ENCODE peak calls at places on chromosomes 16 and 17, in ten cellular contexts. One of them, this sample, is unnamed.
A peak's percentile ranks its signal among the peaks of the same experiment; 100 is the strongest.

GRCh38 chr16:85436207-85436606 is 176.9 kb upstream of the GSE1 start:
- DNase-seq in aorta: no peak
- DNase-seq in IMR-90: no peak
- DNase-seq in effector memory CD4-positive, alpha-beta T cell: no peak
- DNase-seq in GM23338: peak; percentile 42
- DNase-seq in uterus: no peak
- DNase-seq in RWPE1: no peak
- DNase-seq in stomach: no peak
- DNase-seq in esophagus squamous epithelium: no peak
- DNase-seq in neuronal stem cell: no peak
- DNase-seq in this sample: no peak

GRCh38 chr16:13909872-13910303 is 10.1 kb upstream of the ERCC4 start:
- DNase-seq in aorta: peak; percentile 87
- DNase-seq in IMR-90: peak; percentile 75
- DNase-seq in effector memory CD4-positive, alpha-beta T cell: no peak
- DNase-seq in GM23338: no peak
- DNase-seq in uterus: peak; percentile 34
- DNase-seq in RWPE1: no peak
- DNase-seq in stomach: peak; percentile 87
- DNase-seq in esophagus squamous epithelium: no peak
- DNase-seq in neuronal stem cell: no peak
- DNase-seq in this sample: peak; percentile 72

GRCh38 chr17:81927145-81927652 is 336 bp downstream of the MAFG start:
- DNase-seq in aorta: peak; percentile 53
- DNase-seq in IMR-90: no peak
- DNase-seq in effector memory CD4-positive, alpha-beta T cell: no peak
- DNase-seq in GM23338: no peak
- DNase-seq in uterus: peak; percentile 46
- DNase-seq in RWPE1: no peak
- DNase-seq in stomach: no peak
- DNase-seq in esophagus squamous epithelium: no peak
- DNase-seq in neuronal stem cell: no peak
- DNase-seq in this sample: no peak

GRCh38 chr17:30908717-30909420 is 2.8 kb upstream of the TEFM start:
- DNase-seq in aorta: no peak
- DNase-seq in IMR-90: no peak
- DNase-seq in effector memory CD4-positive, alpha-beta T cell: no peak
- DNase-seq in GM23338: no peak
- DNase-seq in uterus: no peak
- DNase-seq in RWPE1: no peak
- DNase-seq in stomach: no peak
- DNase-seq in esophagus squamous epithelium: no peak
- DNase-seq in neuronal stem cell: no peak
- DNase-seq in this sample: no peak

GRCh38 chr17:32302860-32303649 is 37.4 kb downstream of the RHBDL3 start:
- DNase-seq in aorta: no peak
- DNase-seq in IMR-90: no peak
- DNase-seq in effector memory CD4-positive, alpha-beta T cell: no peak
- DNase-seq in GM23338: peak; percentile 92
- DNase-seq in uterus: no peak
- DNase-seq in RWPE1: no peak
- DNase-seq in stomach: no peak
- DNase-seq in esophagus squamous epithelium: no peak
- DNase-seq in neuronal stem cell: no peak
- DNase-seq in this sample: no peak

GRCh38 chr16:86479419-86479818 is 30.9 kb upstream of the FOXF1 start:
- DNase-seq in aorta: no peak
- DNase-seq in IMR-90: peak; percentile 64
- DNase-seq in effector memory CD4-positive, alpha-beta T cell: no peak
- DNase-seq in GM23338: no peak
- DNase-seq in uterus: no peak
- DNase-seq in RWPE1: no peak
- DNase-seq in stomach: no peak
- DNase-seq in esophagus squamous epithelium: no peak
- DNase-seq in neuronal stem cell: no peak
- DNase-seq in this sample: no peak

GRCh38 chr17:76716834-76717205 is 6.1 kb upstream of the MXRA7 start:
- DNase-seq in aorta: no peak
- DNase-seq in IMR-90: peak; percentile 93
- DNase-seq in effector memory CD4-positive, alpha-beta T cell: no peak
- DNase-seq in GM23338: no peak
- DNase-seq in uterus: no peak
- DNase-seq in RWPE1: no peak
- DNase-seq in stomach: no peak
- DNase-seq in esophagus squamous epithelium: no peak
- DNase-seq in neuronal stem cell: no peak
- DNase-seq in this sample: no peak

GRCh38 chr17:16003841-16004240 is 4.2 kb downstream of the TTC19 start:
- DNase-seq in aorta: no peak
- DNase-seq in IMR-90: no peak
- DNase-seq in effector memory CD4-positive, alpha-beta T cell: no peak
- DNase-seq in GM23338: no peak
- DNase-seq in uterus: no peak
- DNase-seq in RWPE1: no peak
- DNase-seq in stomach: no peak
- DNase-seq in esophagus squamous epithelium: no peak
- DNase-seq in neuronal stem cell: no peak
- DNase-seq in this sample: no peak

GRCh38 chr16:88910284-88911147 is 44.1 kb upstream of the PABPN1L start:
- DNase-seq in aorta: no peak
- DNase-seq in IMR-90: no peak
- DNase-seq in effector memory CD4-positive, alpha-beta T cell: no peak
- DNase-seq in GM23338: no peak
- DNase-seq in uterus: no peak
- DNase-seq in RWPE1: no peak
- DNase-seq in stomach: no peak
- DNase-seq in esophagus squamous epithelium: no peak
- DNase-seq in neuronal stem cell: no peak
- DNase-seq in this sample: no peak

GRCh38 chr16:88913001-88913612 is 46.6 kb upstream of the PABPN1L start:
- DNase-seq in aorta: no peak
- DNase-seq in IMR-90: no peak
- DNase-seq in effector memory CD4-positive, alpha-beta T cell: no peak
- DNase-seq in GM23338: no peak
- DNase-seq in uterus: no peak
- DNase-seq in RWPE1: no peak
- DNase-seq in stomach: no peak
- DNase-seq in esophagus squamous epithelium: no peak
- DNase-seq in neuronal stem cell: no peak
- DNase-seq in this sample: no peak

GRCh38 chr16:88911148-88911945 is 44.9 kb upstream of the PABPN1L start:
- DNase-seq in aorta: no peak
- DNase-seq in IMR-90: peak; percentile 15
- DNase-seq in effector memory CD4-positive, alpha-beta T cell: no peak
- DNase-seq in GM23338: no peak
- DNase-seq in uterus: no peak
- DNase-seq in RWPE1: no peak
- DNase-seq in stomach: no peak
- DNase-seq in esophagus squamous epithelium: no peak
- DNase-seq in neuronal stem cell: no peak
- DNase-seq in this sample: no peak

GRCh38 chr16:88912556-88912955 is 46.1 kb upstream of the PABPN1L start:
- DNase-seq in aorta: no peak
- DNase-seq in IMR-90: no peak
- DNase-seq in effector memory CD4-positive, alpha-beta T cell: no peak
- DNase-seq in GM23338: no peak
- DNase-seq in uterus: no peak
- DNase-seq in RWPE1: no peak
- DNase-seq in stomach: no peak
- DNase-seq in esophagus squamous epithelium: no peak
- DNase-seq in neuronal stem cell: no peak
- DNase-seq in this sample: no peak

GRCh38 chr16:88911946-88912310 is 45.5 kb upstream of the PABPN1L start:
- DNase-seq in aorta: no peak
- DNase-seq in IMR-90: no peak
- DNase-seq in effector memory CD4-positive, alpha-beta T cell: no peak
- DNase-seq in GM23338: no peak
- DNase-seq in uterus: no peak
- DNase-seq in RWPE1: no peak
- DNase-seq in stomach: no peak
- DNase-seq in esophagus squamous epithelium: no peak
- DNase-seq in neuronal stem cell: no peak
- DNase-seq in this sample: no peak
- H3K27ac ChIP-seq in aorta: no peak overlapping the region
- H3K27ac ChIP-seq in IMR-90: no peak overlapping the region
- H3K27ac ChIP-seq in effector memory CD4-positive, alpha-beta T cell: no peak overlapping the region
- H3K27ac ChIP-seq in GM23338: no peak overlapping the region
- H3K27ac ChIP-seq in uterus: no peak overlapping the region
- H3K27ac ChIP-seq in RWPE1: no peak overlapping the region
- H3K27ac ChIP-seq in stomach: no peak overlapping the region
- H3K27ac ChIP-seq in esophagus squamous epithelium: no peak overlapping the region
- H3K27ac ChIP-seq in neuronal stem cell: no peak overlapping the region
- H3K27ac ChIP-seq in this sample: no peak overlapping the region

GRCh38 chr17:47320879-47321502 is 2.8 kb upstream of the EFCAB13 start:
- DNase-seq in aorta: no peak
- DNase-seq in IMR-90: no peak
- DNase-seq in effector memory CD4-positive, alpha-beta T cell: no peak
- DNase-seq in GM23338: no peak
- DNase-seq in uterus: no peak
- DNase-seq in RWPE1: no peak
- DNase-seq in stomach: no peak
- DNase-seq in esophagus squamous epithelium: no peak
- DNase-seq in neuronal stem cell: no peak
- DNase-seq in this sample: no peak

GRCh38 chr17:47323382-47324223 is at the start of gene EFCAB13:
- DNase-seq in aorta: peak; percentile 94
- DNase-seq in IMR-90: peak; percentile 71
- DNase-seq in effector memory CD4-positive, alpha-beta T cell: peak; percentile 61
- DNase-seq in GM23338: peak; percentile 96
- DNase-seq in uterus: peak; percentile 92
- DNase-seq in RWPE1: peak; percentile 75
- DNase-seq in stomach: peak; percentile 90
- DNase-seq in esophagus squamous epithelium: peak; percentile 28
- DNase-seq in neuronal stem cell: peak; percentile 71
- DNase-seq in this sample: peak; percentile 93

GRCh38 chr17:47325176-47325575 is 1.4 kb downstream of the EFCAB13 start:
- DNase-seq in aorta: no peak
- DNase-seq in IMR-90: no peak
- DNase-seq in effector memory CD4-positive, alpha-beta T cell: no peak
- DNase-seq in GM23338: no peak
- DNase-seq in uterus: no peak
- DNase-seq in RWPE1: no peak
- DNase-seq in stomach: no peak
- DNase-seq in esophagus squamous epithelium: no peak
- DNase-seq in neuronal stem cell: no peak
- DNase-seq in this sample: peak; percentile 26

GRCh38 chr17:47324224-47325020 is 667 bp downstream of the EFCAB13 start:
- DNase-seq in aorta: peak; percentile 82
- DNase-seq in IMR-90: peak; percentile 48
- DNase-seq in effector memory CD4-positive, alpha-beta T cell: peak; percentile 31
- DNase-seq in GM23338: peak; percentile 79
- DNase-seq in uterus: peak; percentile 55
- DNase-seq in RWPE1: no peak
- DNase-seq in stomach: peak; percentile 63
- DNase-seq in esophagus squamous epithelium: no peak
- DNase-seq in neuronal stem cell: peak; percentile 12
- DNase-seq in this sample: peak; percentile 61
- H3K27ac ChIP-seq in aorta: peak overlapping the region; percentile 57
- H3K27ac ChIP-seq in IMR-90: peak overlapping the region; percentile 82
- H3K27ac ChIP-seq in effector memory CD4-positive, alpha-beta T cell: peak overlapping the region; percentile 69
- H3K27ac ChIP-seq in GM23338: peak overlapping the region; percentile 86
- H3K27ac ChIP-seq in uterus: peak overlapping the region; percentile 91
- H3K27ac ChIP-seq in RWPE1: peak overlapping the region; percentile 53
- H3K27ac ChIP-seq in stomach: peak overlapping the region; percentile 90
- H3K27ac ChIP-seq in esophagus squamous epithelium: peak overlapping the region; percentile 96
- H3K27ac ChIP-seq in neuronal stem cell: peak overlapping the region; percentile 37
- H3K27ac ChIP-seq in this sample: peak overlapping the region; percentile 93

DNA sequence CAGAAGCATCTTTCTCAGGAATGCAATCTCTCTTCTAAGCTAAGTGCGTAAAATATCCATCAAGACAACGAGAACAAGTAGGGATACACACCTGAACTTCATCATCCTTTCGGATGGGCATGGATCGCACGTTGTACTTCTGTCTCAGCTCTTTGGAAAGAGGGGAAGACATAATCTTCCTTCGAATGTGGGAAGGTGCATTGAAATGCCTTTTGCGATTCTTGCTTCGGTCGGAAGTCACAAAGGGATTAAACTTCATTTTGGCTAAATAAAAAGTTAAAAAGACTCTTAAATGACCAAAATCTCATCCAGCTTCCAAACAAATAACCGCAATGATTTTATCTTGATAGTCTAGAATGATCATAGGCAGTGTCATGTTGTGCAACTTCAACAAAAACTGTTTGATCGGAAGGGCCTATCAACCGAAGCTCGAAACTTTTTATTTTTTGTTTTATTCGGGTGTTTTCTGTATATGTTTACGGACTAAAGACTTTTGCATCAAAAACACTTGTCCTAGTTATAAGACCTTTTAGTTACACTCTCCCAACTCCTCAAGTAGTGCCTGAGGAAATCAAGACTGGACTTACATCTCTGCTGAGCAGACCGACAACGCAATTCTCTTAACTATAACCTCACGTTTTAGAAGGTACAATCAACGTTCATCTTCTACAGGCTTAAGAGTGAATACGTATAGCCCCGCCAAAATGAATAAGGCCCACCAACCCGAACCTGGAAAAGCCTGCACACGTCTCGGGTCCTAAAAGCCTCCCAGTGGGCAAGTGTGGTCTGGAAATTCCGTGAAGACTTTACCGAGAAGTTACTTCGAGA is 727 bp downstream of the RPL26 start:
- DNase-seq in aorta: no peak
- DNase-seq in IMR-90: no peak
- DNase-seq in effector memory CD4-positive, alpha-beta T cell: no peak
- DNase-seq in GM23338: no peak
- DNase-seq in uterus: no peak
- DNase-seq in RWPE1: no peak
- DNase-seq in stomach: no peak
- DNase-seq in esophagus squamous epithelium: no peak
- DNase-seq in neuronal stem cell: no peak
- DNase-seq in this sample: no peak
- H3K27ac ChIP-seq in aorta: peak overlapping the region; percentile 4
- H3K27ac ChIP-seq in IMR-90: peak overlapping the region; percentile 65
- H3K27ac ChIP-seq in effector memory CD4-positive, alpha-beta T cell: peak overlapping the region; percentile 87
- H3K27ac ChIP-seq in GM23338: peak overlapping the region; percentile 99
- H3K27ac ChIP-seq in uterus: peak overlapping the region; percentile 56
- H3K27ac ChIP-seq in RWPE1: peak overlapping the region; percentile 88
- H3K27ac ChIP-seq in stomach: peak overlapping the region; percentile 89
- H3K27ac ChIP-seq in esophagus squamous epithelium: peak overlapping the region; percentile 97
- H3K27ac ChIP-seq in neuronal stem cell: no peak overlapping the region
- H3K27ac ChIP-seq in this sample: peak overlapping the region; percentile 87

GRCh38 chr16:27332105-27332504 is 18.3 kb downstream of the IL4R start:
- DNase-seq in aorta: peak; percentile 36
- DNase-seq in IMR-90: no peak
- DNase-seq in effector memory CD4-positive, alpha-beta T cell: no peak
- DNase-seq in GM23338: no peak
- DNase-seq in uterus: no peak
- DNase-seq in RWPE1: no peak
- DNase-seq in stomach: no peak
- DNase-seq in esophagus squamous epithelium: no peak
- DNase-seq in neuronal stem cell: no peak
- DNase-seq in this sample: no peak

GRCh38 chr16:27333104-27333503 is 19.3 kb downstream of the IL4R start:
- DNase-seq in aorta: no peak
- DNase-seq in IMR-90: no peak
- DNase-seq in effector memory CD4-positive, alpha-beta T cell: no peak
- DNase-seq in GM23338: no peak
- DNase-seq in uterus: no peak
- DNase-seq in RWPE1: no peak
- DNase-seq in stomach: no peak
- DNase-seq in esophagus squamous epithelium: no peak
- DNase-seq in neuronal stem cell: no peak
- DNase-seq in this sample: no peak

GRCh38 chr16:27327586-27327915 is 13.8 kb downstream of the IL4R start:
- DNase-seq in aorta: no peak
- DNase-seq in IMR-90: no peak
- DNase-seq in effector memory CD4-positive, alpha-beta T cell: no peak
- DNase-seq in GM23338: no peak
- DNase-seq in uterus: no peak
- DNase-seq in RWPE1: no peak
- DNase-seq in stomach: no peak
- DNase-seq in esophagus squamous epithelium: no peak
- DNase-seq in neuronal stem cell: no peak
- DNase-seq in this sample: no peak

GRCh38 chr16:27328937-27329336 is 15.2 kb downstream of the IL4R start:
- DNase-seq in aorta: peak; percentile 15
- DNase-seq in IMR-90: no peak
- DNase-seq in effector memory CD4-positive, alpha-beta T cell: no peak
- DNase-seq in GM23338: no peak
- DNase-seq in uterus: no peak
- DNase-seq in RWPE1: no peak
- DNase-seq in stomach: no peak
- DNase-seq in esophagus squamous epithelium: no peak
- DNase-seq in neuronal stem cell: no peak
- DNase-seq in this sample: no peak

GRCh38 chr16:27330542-27330941 is 16.8 kb downstream of the IL4R start:
- DNase-seq in aorta: peak; percentile 89
- DNase-seq in IMR-90: peak; percentile 98
- DNase-seq in effector memory CD4-positive, alpha-beta T cell: no peak
- DNase-seq in GM23338: no peak
- DNase-seq in uterus: peak; percentile 86
- DNase-seq in RWPE1: no peak
- DNase-seq in stomach: no peak
- DNase-seq in esophagus squamous epithelium: no peak
- DNase-seq in neuronal stem cell: no peak
- DNase-seq in this sample: peak; percentile 75
- H3K27ac ChIP-seq in aorta: peak overlapping the region; percentile 89
- H3K27ac ChIP-seq in IMR-90: peak overlapping the region; percentile 93
- H3K27ac ChIP-seq in effector memory CD4-positive, alpha-beta T cell: peak overlapping the region; percentile 6
- H3K27ac ChIP-seq in GM23338: no peak overlapping the region
- H3K27ac ChIP-seq in uterus: peak overlapping the region; percentile 97
- H3K27ac ChIP-seq in RWPE1: peak overlapping the region; percentile 48
- H3K27ac ChIP-seq in stomach: peak overlapping the region; percentile 98
- H3K27ac ChIP-seq in esophagus squamous epithelium: peak overlapping the region; percentile 99
- H3K27ac ChIP-seq in neuronal stem cell: no peak overlapping the region
- H3K27ac ChIP-seq in this sample: peak overlapping the region; percentile 98